ENCODE peak calls at places on chromosomes 12 and 14, in six cellular contexts. L, O, R, X, I and T are unnamed samples.

GRCh38 chr12:58564721-58565120 is 355.6 kb downstream of the LRIG3 start:
- DNase-seq in L (no peak), O (no peak), R (no peak), X (peak; percentile 55), I (no peak), T (peak; percentile 37)

GRCh38 chr12:40263616-40264409 is 39.0 kb downstream of the LRRK2 start:
- DNase-seq in L (no peak), O (no peak), R (no peak), X (no peak), I (no peak), T (no peak)

GRCh38 chr12:117986705-117987469 is 18.1 kb upstream of the KSR2 start:
- DNase-seq in L (no peak), O (no peak), R (no peak), X (peak; percentile 93), I (no peak), T (peak; percentile 67)

GRCh38 chr12:121423682-121424631 is 24.0 kb downstream of the RNF34 start:
- DNase-seq in L (no peak), O (no peak), R (no peak), X (no peak), I (no peak), T (no peak)

GRCh38 chr12:20446836-20447235 is 78.5 kb downstream of the PDE3A start:
- DNase-seq in L (no peak), O (no peak), R (no peak), X (no peak), I (no peak), T (no peak)

GRCh38 chr14:25150401-25150800 is 100.5 kb upstream of the STXBP6 start:
- DNase-seq in L (no peak), O (no peak), R (no peak), X (peak; percentile 0), I (no peak), T (peak; percentile 68)

GRCh38 chr14:73829526-73830431 is 21.9 kb upstream of the PTGR2 start:
- DNase-seq in L (no peak), O (no peak), R (no peak), X (peak; percentile 91), I (no peak), T (peak; percentile 92)

GRCh38 chr14:89484445-89484844 is 67.4 kb upstream of the FOXN3 start:
- DNase-seq in L (no peak), O (no peak), R (no peak), X (no peak), I (no peak), T (no peak)

GRCh38 chr12:5154091-5154490 is 110.4 kb downstream of the KCNA5 start:
- DNase-seq in L (peak; percentile 60), O (no peak), R (no peak), X (no peak), I (no peak), T (no peak)

GRCh38 chr12:47387991-47388390 is 308.2 kb upstream of the AMIGO2 start:
- DNase-seq in L (no peak), O (no peak), R (no peak), X (no peak), I (no peak), T (no peak)

GRCh38 chr14:100400115-100400514 is 77.0 kb downstream of the SLC25A47 start:
- DNase-seq in L (no peak), O (no peak), R (no peak), X (peak; percentile 26), I (peak; percentile 54), T (peak; percentile 51)

GRCh38 chr12:106106892-106107291 is 31.9 kb downstream of the NUAK1 start:
- DNase-seq in L (no peak), O (no peak), R (no peak), X (peak; percentile 88), I (no peak), T (peak; percentile 67)

GRCh38 chr14:76810953-76811400 is 1.7 kb downstream of the ANGEL1 start:
- DNase-seq in L (peak; percentile 26), O (peak; percentile 46), R (no peak), X (peak; percentile 44), I (peak; percentile 38), T (peak; percentile 39)

GRCh38 chr12:46559311-46559710 is 186.7 kb upstream of the SLC38A2 start:
- DNase-seq in L (no peak), O (no peak), R (no peak), X (no peak), I (no peak), T (no peak)

GRCh38 chr12:87127272-87127671 is 871.1 kb upstream of the MGAT4C start:
- DNase-seq in L (no peak), O (no peak), R (no peak), X (peak; percentile 48), I (no peak), T (no peak)

GRCh38 chr12:31119531-31120211 is 46.0 kb downstream of the DDX11 start:
- DNase-seq in L (no peak), O (no peak), R (no peak), X (no peak), I (no peak), T (no peak)

GRCh38 chr12:125151284-125151683 is 86.0 kb downstream of the AACS start:
- DNase-seq in L (no peak), O (no peak), R (no peak), X (no peak), I (no peak), T (no peak)

GRCh38 chr12:130656411-130656810 is 59.7 kb downstream of the RIMBP2 start:
- DNase-seq in L (no peak), O (no peak), R (no peak), X (no peak), I (no peak), T (no peak)

GRCh38 chr14:94974422-94974821 is 182.9 kb downstream of the DICER1 start:
- DNase-seq in L (no peak), O (no peak), R (no peak), X (no peak), I (no peak), T (no peak)

GRCh38 chr12:101945361-101946232 is 68.2 kb downstream of the DRAM1 start:
- DNase-seq in L (no peak), O (no peak), R (no peak), X (no peak), I (peak; percentile 31), T (no peak)

GRCh38 chr12:57389033-57389432 is 41.8 kb downstream of the R3HDM2 start:
- DNase-seq in L (no peak), O (no peak), R (no peak), X (peak; percentile 87), I (no peak), T (peak; percentile 69)

GRCh38 chr12:42979746-42980145 is 390.2 kb upstream of the PRICKLE1 start:
- DNase-seq in L (no peak), O (no peak), R (no peak), X (no peak), I (no peak), T (no peak)

GRCh38 chr12:114697246-114697716 is 13.3 kb upstream of the TBX3 start:
- DNase-seq in L (no peak), O (no peak), R (no peak), X (no peak), I (no peak), T (no peak)

GRCh38 chr14:98858158-98858557 is 413.8 kb downstream of the BCL11B start:
- DNase-seq in L (no peak), O (no peak), R (no peak), X (no peak), I (no peak), T (no peak)

GRCh38 chr12:2195085-2195484 is 142.3 kb downstream of the CACNA1C start:
- DNase-seq in L (no peak), O (no peak), R (no peak), X (no peak), I (no peak), T (no peak)

GRCh38 chr14:99721792-99722516 is 37.9 kb downstream of the CYP46A1 start:
- DNase-seq in L (no peak), O (no peak), R (no peak), X (no peak), I (no peak), T (no peak)

GRCh38 chr12:130973906-130974305 is 20.2 kb downstream of the ADGRD1 start:
- DNase-seq in L (no peak), O (no peak), R (no peak), X (no peak), I (no peak), T (no peak)

GRCh38 chr14:101603096-101603495 is 41.8 kb downstream of the DIO3 start:
- DNase-seq in L (no peak), O (no peak), R (no peak), X (no peak), I (no peak), T (no peak)

GRCh38 chr12:94832780-94833760 is 170.4 kb downstream of the NDUFA12 start:
- DNase-seq in L (no peak), O (no peak), R (no peak), X (peak; percentile 53), I (no peak), T (peak; percentile 70)

GRCh38 chr12:49338830-49339463 is 2.0 kb upstream of the C1QL4 start:
- DNase-seq in L (no peak), O (no peak), R (no peak), X (no peak), I (no peak), T (no peak)

GRCh38 chr12:132282950-132283771 is 46.2 kb downstream of the GALNT9 start:
- DNase-seq in L (peak; percentile 73), O (no peak), R (no peak), X (no peak), I (no peak), T (no peak)

GRCh38 chr12:47882796-47883546 is 21.8 kb downstream of the VDR start:
- DNase-seq in L (peak; percentile 27), O (no peak), R (no peak), X (peak; percentile 25), I (peak; percentile 57), T (peak; percentile 21)

GRCh38 chr14:74326369-74327152 is 21.7 kb upstream of the VRTN start:
- DNase-seq in L (no peak), O (no peak), R (peak; percentile 6), X (no peak), I (no peak), T (peak; percentile 82)